ENCODE peak calls at places on chromosomes 2 and 18, in four cellular contexts. K is PC-3, O is GM23338, Y is SK-N-SH. U is an unnamed sample.

GRCh38 chr2:40034801-40035200 is 255.7 kb upstream of the THUMPD2 start:
- DNase-seq in K (no peak), O (no peak), Y (no peak), U (no peak)

GRCh38 chr2:4420032-4420431 is 716.7 kb downstream of the DCDC2C start:
- DNase-seq in K (no peak), O (peak; percentile 39), Y (no peak), U (no peak)

GRCh38 chr18:5073026-5073944 is 123.8 kb downstream of the AKAIN1 start:
- DNase-seq in K (peak; percentile 57), O (peak; percentile 81), Y (peak; percentile 45), U (no peak)

GRCh38 chr2:230054079-230054478 is 14.6 kb downstream of the SLC16A14 start:
- DNase-seq in K (peak; percentile 85), O (no peak), Y (no peak), U (peak; percentile 54)

GRCh38 chr2:229832499-229832898 is 89.3 kb downstream of the TRIP12 start:
- DNase-seq in K (no peak), O (no peak), Y (no peak), U (no peak)

GRCh38 chr2:2587364-2587763 is 256.3 kb upstream of the MYT1L start:
- DNase-seq in K (no peak), O (no peak), Y (no peak), U (no peak)

GRCh38 chr2:240300261-240300821 is 135.1 kb upstream of the GPC1 start:
- DNase-seq in K (no peak), O (no peak), Y (peak; percentile 34), U (no peak)

GRCh38 chr2:151810506-151810905 is 17.7 kb downstream of the ARL5A start:
- DNase-seq in K (no peak), O (no peak), Y (no peak), U (no peak)

GRCh38 chr2:197152451-197153228 is 157.9 kb downstream of the ANKRD44 start:
- DNase-seq in K (peak; percentile 13), O (no peak), Y (no peak), U (no peak)

GRCh38 chr2:233832869-233833812 is 21.2 kb downstream of the HJURP start:
- DNase-seq in K (peak; percentile 54), O (peak; percentile 87), Y (peak; percentile 67), U (peak; percentile 83)

GRCh38 chr2:230934291-230935131 is 9.5 kb upstream of the GPR55 start:
- DNase-seq in K (no peak), O (no peak), Y (no peak), U (no peak)

GRCh38 chr2:142778289-142778688 is 99.2 kb upstream of the KYNU start:
- DNase-seq in K (peak; percentile 37), O (no peak), Y (no peak), U (no peak)

GRCh38 chr2:71454221-71455010 is 1.1 kb downstream of the DYSF start:
- DNase-seq in K (peak; percentile 32), O (peak; percentile 73), Y (no peak), U (no peak)

GRCh38 chr2:189318761-189319160 is 122.5 kb upstream of the WDR75 start:
- DNase-seq in K (no peak), O (no peak), Y (peak; percentile 36), U (no peak)

DNA sequence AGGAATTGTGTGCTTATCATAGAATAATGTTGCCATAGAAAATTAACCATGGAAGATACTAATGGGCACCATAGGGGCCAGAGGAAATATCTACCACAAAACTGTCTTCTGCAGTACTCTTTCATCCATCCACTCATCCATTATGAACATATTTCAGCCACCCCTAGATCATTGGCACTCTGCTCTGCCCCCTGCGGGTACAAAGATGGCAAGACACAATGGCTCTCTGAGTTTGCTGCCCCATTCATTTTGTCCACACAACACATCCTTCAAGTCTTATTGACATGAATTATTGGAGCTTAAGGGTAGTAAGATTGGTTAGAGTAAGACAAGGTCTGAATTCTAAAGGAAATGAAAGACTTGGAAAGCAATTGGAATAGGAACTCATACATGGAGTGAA is 1224.7 kb upstream of the CELF4 start:
- DNase-seq in K (peak; percentile 1), O (peak; percentile 55), Y (no peak), U (no peak)
- TF ChIP-seq CTCF in K (peak; percentile 15), O (peak; percentile 75), Y (no peak), U (no peak)

GRCh38 chr18:35019929-35020328 is 21.3 kb upstream of the MAPRE2 start:
- DNase-seq in K (no peak), O (no peak), Y (no peak), U (no peak)
- H2AFZ ChIP-seq in K (no peak overlapping the region), O (no peak overlapping the region), Y (no peak overlapping the region), U (no peak overlapping the region)

DNA sequence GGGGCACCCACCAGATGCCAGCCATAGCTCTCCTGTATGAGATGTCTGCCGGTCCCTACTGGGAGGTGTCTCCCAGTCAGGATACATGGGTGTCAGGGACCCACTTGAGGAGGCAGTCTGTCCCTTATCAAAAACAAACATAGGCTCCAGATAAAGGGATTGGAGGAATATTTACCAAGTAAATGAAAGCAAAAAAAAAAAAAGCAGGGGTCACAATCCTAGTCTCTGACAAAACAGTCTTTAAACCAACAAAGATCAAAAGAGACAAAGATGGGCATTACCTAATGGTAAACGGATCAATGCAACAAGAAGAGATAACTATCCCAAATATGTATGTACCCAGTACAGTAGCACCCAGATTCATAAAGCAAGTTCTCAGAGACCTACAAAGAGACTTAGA is 640.0 kb upstream of the LRRTM4 start:
- DNase-seq in K (no peak), O (no peak), Y (no peak), U (no peak)
- H3K9me2 ChIP-seq in K (no peaks in the 10 kb centered on the region), O (peaks cover 3% of the 10 kb centered on the region), Y (no peaks in the 10 kb centered on the region), U (no peaks in the 10 kb centered on the region)

GRCh38 chr2:191835539-191836350 is 11.1 kb downstream of the CAVIN2 start:
- DNase-seq in K (peak; percentile 25), O (peak; percentile 63), Y (no peak), U (no peak)
- TF ChIP-seq CTCF in K (no peak), O (peak; percentile 63), Y (no peak), U (no peak)

GRCh38 chr2:9658972-9659371 is 28.2 kb upstream of the YWHAQ start:
- DNase-seq in K (no peak), O (no peak), Y (no peak), U (no peak)
- H2AFZ ChIP-seq in K (no peak overlapping the region), O (no peak overlapping the region), Y (no peak overlapping the region), U (no peak overlapping the region)

GRCh38 chr2:186977433-186978045 is 128.6 kb upstream of the ZSWIM2 start:
- DNase-seq in K (no peak), O (no peak), Y (no peak), U (no peak)

GRCh38 chr2:186980787-186981550 is 132.0 kb upstream of the ZSWIM2 start:
- DNase-seq in K (no peak), O (no peak), Y (no peak), U (no peak)

GRCh38 chr2:186980117-186980442 is 131.1 kb upstream of the ZSWIM2 start:
- DNase-seq in K (peak; percentile 10), O (no peak), Y (no peak), U (no peak)

GRCh38 chr2:186976329-186976728 is 127.4 kb upstream of the ZSWIM2 start:
- DNase-seq in K (no peak), O (no peak), Y (no peak), U (no peak)

DNA sequence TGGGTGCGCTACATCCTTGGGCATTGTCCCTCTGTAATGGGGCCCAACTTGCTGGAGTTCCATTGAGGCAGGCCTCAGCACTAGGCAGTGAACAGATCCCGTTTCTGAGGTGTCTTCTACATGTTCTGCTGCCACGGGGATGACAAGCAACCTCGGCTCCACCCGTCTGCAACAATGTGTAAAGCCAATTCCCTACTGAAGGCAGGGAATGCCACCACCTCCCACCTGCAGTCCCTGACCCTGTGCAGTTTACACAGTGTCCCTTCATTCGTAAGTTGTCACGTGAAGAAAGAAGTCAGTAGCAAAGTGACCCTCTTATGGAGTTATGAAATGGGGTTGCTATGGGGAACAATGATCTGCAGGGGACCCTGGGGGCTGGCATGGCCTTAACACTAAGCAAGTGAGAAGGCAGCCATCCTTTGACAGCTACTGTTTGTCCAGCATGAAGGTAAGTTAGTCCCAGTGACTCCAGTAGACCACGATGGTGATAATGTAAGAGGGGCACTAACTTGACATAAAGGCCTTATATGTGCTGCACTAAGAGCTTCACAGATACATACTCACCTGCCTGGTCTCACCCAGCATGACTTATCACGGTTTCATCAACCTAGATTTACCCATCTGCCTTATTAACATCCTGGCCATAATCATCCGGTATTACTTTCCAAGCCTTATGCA is 130.6 kb upstream of the ZSWIM2 start:
- DNase-seq in K (no peak), O (no peak), Y (no peak), U (no peak)
- H3K9me2 ChIP-seq in K (no peaks in the 10 kb centered on the region), O (no peaks in the 10 kb centered on the region), Y (no peaks in the 10 kb centered on the region), U (no peaks in the 10 kb centered on the region)

DNA sequence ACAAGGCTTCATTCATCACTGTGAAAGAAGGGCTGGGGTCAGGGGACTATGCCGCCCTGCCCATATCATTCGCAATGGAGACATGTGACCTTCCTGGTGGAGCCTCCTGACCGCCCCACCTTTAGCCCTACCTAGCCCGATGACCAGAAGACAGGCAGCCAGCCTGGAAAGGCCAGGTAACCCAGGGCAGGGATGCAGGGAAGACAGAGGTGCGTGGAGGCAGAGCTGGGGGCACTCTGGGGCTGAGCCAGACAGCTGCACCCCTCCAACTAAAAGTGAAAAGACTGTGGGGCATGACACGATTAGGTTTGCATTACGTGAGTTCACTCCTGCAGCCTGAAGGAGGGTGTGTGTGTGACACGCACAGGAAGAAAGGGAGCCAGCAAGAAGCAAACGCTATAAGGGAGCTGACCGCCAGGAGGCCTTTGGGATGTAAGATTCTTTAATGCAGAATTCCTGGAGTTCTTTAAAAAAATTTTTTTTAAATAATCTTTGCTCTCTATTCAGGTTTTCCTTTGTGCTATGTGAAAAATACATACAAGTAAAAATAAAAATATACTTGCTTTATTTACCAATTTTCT is 3.7 kb upstream of the HES6 start:
- DNase-seq in K (no peak), O (peak; percentile 70), Y (no peak), U (no peak)
- TF ChIP-seq CTCF in K (no peak), O (peak; percentile 34), Y (no peak), U (no peak)

GRCh38 chr2:13492262-13492661 is 775.5 kb downstream of the TRIB2 start:
- DNase-seq in K (no peak), O (no peak), Y (no peak), U (no peak)
- H2AFZ ChIP-seq in K (no peak overlapping the region), O (no peak overlapping the region), Y (no peak overlapping the region), U (no peak overlapping the region)

U was measured in PC-9.